ENCODE peak calls at places on chromosomes 13 and 19, in four cellular contexts. F, T, K and O are unnamed samples. For H3K9me3, the result is how much of the 10 kb centered on the place peaks cover.

GRCh38 chr13:45350152-45350551 is 9.2 kb upstream of the TPT1 start:
- DNase-seq in F (no peak), T (no peak), K (no peak), O (no peak)

GRCh38 chr13:31081316-31081715 is 80.4 kb downstream of the HSPH1 start:
- DNase-seq in F (no peak), T (no peak), K (no peak), O (no peak)

GRCh38 chr13:114047358-114047881 is 73.5 kb upstream of the C13orf46 start:
- DNase-seq in F (no peak), T (no peak), K (no peak), O (no peak)

GRCh38 chr13:19183676-19184075 is 2.1 kb upstream of the TUBA3C start:
- DNase-seq in F (no peak), T (no peak), K (no peak), O (peak)

GRCh38 chr13:107900775-107901174 is 314.6 kb downstream of the LIG4 start:
- DNase-seq in F (no peak), T (no peak), K (no peak), O (no peak)

GRCh38 chr19:52170863-52171320 is 529 bp downstream of the ZNF836 start:
- DNase-seq in F (peak), T (peak), K (no peak), O (no peak)

GRCh38 chr13:111974065-111974640 is 92.8 kb upstream of the SOX1 start:
- DNase-seq in F (no peak), T (no peak), K (no peak), O (no peak)

GRCh38 chr19:17669419-17669818 is 18.7 kb downstream of the UNC13A start:
- DNase-seq in F (no peak), T (no peak), K (no peak), O (no peak)

GRCh38 chr19:50906217-50906616 is 5.0 kb downstream of the KLK4 start:
- DNase-seq in F (no peak), T (no peak), K (no peak), O (peak)

GRCh38 chr19:55353803-55354697 is 469 bp downstream of the COX6B2 start:
- DNase-seq in F (peak), T (peak), K (peak), O (peak)

GRCh38 chr13:111847964-111848363 is 219.0 kb upstream of the SOX1 start:
- DNase-seq in F (no peak), T (no peak), K (no peak), O (no peak)

GRCh38 chr19:18433039-18433691 is 4.8 kb downstream of the ISYNA1 start:
- DNase-seq in F (peak), T (peak), K (no peak), O (no peak)

GRCh38 chr19:7550987-7551761 is 15.7 kb downstream of the PNPLA6 start:
- DNase-seq in F (peak), T (no peak), K (peak), O (peak)

GRCh38 chr13:43157796-43158195 is 134.4 kb downstream of the DNAJC15 start:
- DNase-seq in F (no peak), T (no peak), K (no peak), O (no peak)

GRCh38 chr13:25059166-25059565 is 36.8 kb upstream of the PABPC3 start:
- DNase-seq in F (no peak), T (no peak), K (no peak), O (no peak)

GRCh38 chr19:18798384-18799352 is 7.6 kb upstream of the COMP start:
- DNase-seq in F (peak), T (no peak), K (no peak), O (no peak)

GRCh38 chr19:33505168-33505567 is 16.4 kb downstream of the PEPD start:
- DNase-seq in F (no peak), T (no peak), K (no peak), O (no peak)

GRCh38 chr13:37306778-37307544 is 201.5 kb upstream of the CSNK1A1L start:
- DNase-seq in F (no peak), T (no peak), K (no peak), O (no peak)

GRCh38 chr19:48798937-48799336 is 11.9 kb downstream of the BCAT2 start:
- DNase-seq in F (no peak), T (no peak), K (no peak), O (no peak)

GRCh38 chr19:17967258-17968051 is 548 bp downstream of the KCNN1 start:
- DNase-seq in F (no peak), T (no peak), K (no peak), O (no peak)

GRCh38 chr13:76836311-76836710 is 49.9 kb downstream of the KCTD12 start:
- DNase-seq in F (no peak), T (no peak), K (no peak), O (no peak)

GRCh38 chr19:48685583-48685982 is 10.2 kb upstream of the FUT2 start:
- DNase-seq in F (no peak), T (no peak), K (no peak), O (no peak)

GRCh38 chr19:35905178-35905727 is 2.8 kb downstream of the TYROBP start:
- DNase-seq in F (no peak), T (no peak), K (no peak), O (no peak)

GRCh38 chr13:78958019-78958418 is 299.1 kb upstream of the OBI1 start:
- DNase-seq in F (no peak), T (no peak), K (no peak), O (no peak)

GRCh38 chr13:59835569-59835968 is 328.2 kb downstream of the DIAPH3 start:
- DNase-seq in F (no peak), T (no peak), K (no peak), O (no peak)

GRCh38 chr13:36530050-36530789 is 97.9 kb downstream of the CCNA1 start:
- DNase-seq in F (no peak), T (no peak), K (no peak), O (peak)

GRCh38 chr19:16470911-16471811 is 609 bp downstream of the EPS15L1 start:
- DNase-seq in F (no peak), T (peak), K (no peak), O (no peak)

GRCh38 chr19:40539070-40539469 is 37.6 kb upstream of the SHKBP1 start:
- DNase-seq in F (no peak), T (no peak), K (no peak), O (no peak)

GRCh38 chr13:93290503-93290902 is 63.9 kb downstream of the GPC6 start:
- DNase-seq in F (no peak), T (no peak), K (no peak), O (no peak)

GRCh38 chr13:93190006-93190405 is 36.6 kb upstream of the GPC6 start:
- DNase-seq in F (no peak), T (no peak), K (no peak), O (peak)

GRCh38 chr13:33927315-33927714 is 109.4 kb downstream of the RFC3 start:
- DNase-seq in F (peak), T (no peak), K (no peak), O (no peak)

GRCh38 chr19:45558399-45558878 is 26.2 kb downstream of the OPA3 start:
- DNase-seq in F (no peak), T (no peak), K (peak), O (peak)

GRCh38 chr19:961866-962620 is 22.1 kb upstream of the WDR18 start:
- DNase-seq in F (no peak), T (no peak), K (no peak), O (no peak)

GRCh38 chr19:17286263-17286662 is 4.6 kb downstream of the ANKLE1 start:
- DNase-seq in F (no peak), T (no peak), K (no peak), O (no peak)

GRCh38 chr13:24279267-24279666 is 30.1 kb upstream of the C1QTNF9 start:
- DNase-seq in F (no peak), T (no peak), K (no peak), O (no peak)

GRCh38 chr13:47039106-47039505 is 142.3 kb upstream of the HTR2A start:
- DNase-seq in F (no peak), T (no peak), K (no peak), O (no peak)

GRCh38 chr13:95569966-95570365 is 17.4 kb downstream of the CLDN10 start:
- DNase-seq in F (no peak), T (no peak), K (no peak), O (no peak)

GRCh38 chr13:95564948-95565347 is 12.4 kb downstream of the CLDN10 start:
- DNase-seq in F (no peak), T (no peak), K (no peak), O (no peak)

GRCh38 chr13:95571941-95572340 is 19.4 kb downstream of the CLDN10 start:
- DNase-seq in F (no peak), T (no peak), K (no peak), O (no peak)

GRCh38 chr13:95564091-95564490 is 11.6 kb downstream of the CLDN10 start:
- DNase-seq in F (no peak), T (no peak), K (no peak), O (no peak)

DNA sequence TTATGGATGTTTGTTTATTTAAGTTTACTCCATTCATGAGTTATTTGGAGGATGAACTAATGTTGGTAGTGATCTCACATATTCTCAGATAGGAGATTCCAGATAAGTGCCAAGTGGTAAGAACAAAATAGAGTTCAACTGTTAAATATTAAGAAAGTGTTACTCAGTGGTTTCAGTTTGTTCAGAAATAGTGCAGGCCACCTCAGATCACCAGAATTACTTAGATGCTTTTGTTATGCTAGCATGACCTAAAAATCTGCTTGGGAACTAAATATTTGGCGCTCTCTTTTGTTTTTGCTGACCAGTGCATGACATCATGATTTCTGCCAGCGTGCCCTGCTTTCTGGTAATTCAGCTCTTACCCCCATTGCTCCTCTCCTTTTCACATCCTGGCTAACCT is 15.6 kb downstream of the CLDN10 start:
- DNase-seq in F (no peak), T (no peak), K (no peak), O (no peak)
- TF ChIP-seq CTCF in F (no peak), T (no peak), K (no peak), O (no peak)

DNA sequence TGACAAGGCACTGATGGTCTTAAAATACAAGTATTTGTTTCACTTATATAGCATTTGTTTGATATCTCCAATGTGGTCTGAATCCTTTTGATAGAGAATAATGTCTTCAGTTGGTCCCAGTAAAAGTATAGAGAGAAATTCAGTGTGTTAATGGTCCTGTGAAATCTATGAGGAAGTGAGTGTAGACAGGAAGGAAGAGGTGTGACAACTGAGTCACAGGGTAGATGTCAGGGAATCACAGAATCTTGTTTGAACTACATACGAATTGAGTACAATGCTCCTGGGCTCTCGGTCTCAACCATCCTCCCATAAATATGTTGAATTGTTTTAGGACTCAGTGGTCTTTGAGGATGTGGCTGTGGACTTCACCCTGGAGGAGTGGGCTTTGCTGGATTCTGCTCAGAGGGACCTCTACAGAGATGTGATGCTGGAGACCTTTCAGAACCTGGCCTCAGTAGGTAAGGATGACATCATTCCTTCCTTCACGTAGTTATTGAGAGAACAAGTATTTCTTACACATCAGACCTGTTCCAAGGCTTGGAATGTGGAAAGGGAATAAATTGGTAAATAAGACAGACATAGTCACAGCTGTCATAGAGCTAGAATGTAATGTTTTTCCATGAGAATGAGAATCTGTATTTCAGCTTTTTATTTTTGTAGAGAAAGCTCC is 9.1 kb downstream of the ZNF555 start:
- DNase-seq in F (no peak), T (no peak), K (no peak), O (no peak)
- H3K9me3 ChIP-seq in F (under half), T (under half), K (under half), O (under half)

GRCh38 chr13:101627556-101627943 is 175.1 kb downstream of the ITGBL1 start:
- DNase-seq in F (no peak), T (no peak), K (no peak), O (no peak)
- TF ChIP-seq POLR2AphosphoS5 in F (no peak), T (no peak), K (no peak), O (no peak)

GRCh38 chr13:104320446-104320845 is 1254.2 kb upstream of the SLC10A2 start:
- DNase-seq in F (no peak), T (no peak), K (no peak), O (no peak)

GRCh38 chr13:104314926-104315535 is 1248.8 kb upstream of the SLC10A2 start:
- DNase-seq in F (no peak), T (no peak), K (no peak), O (no peak)

GRCh38 chr13:104315606-104316005 is 1249.4 kb upstream of the SLC10A2 start:
- DNase-seq in F (no peak), T (no peak), K (peak), O (no peak)

GRCh38 chr13:104321756-104322155 is 1255.5 kb upstream of the SLC10A2 start:
- DNase-seq in F (no peak), T (no peak), K (no peak), O (no peak)

DNA sequence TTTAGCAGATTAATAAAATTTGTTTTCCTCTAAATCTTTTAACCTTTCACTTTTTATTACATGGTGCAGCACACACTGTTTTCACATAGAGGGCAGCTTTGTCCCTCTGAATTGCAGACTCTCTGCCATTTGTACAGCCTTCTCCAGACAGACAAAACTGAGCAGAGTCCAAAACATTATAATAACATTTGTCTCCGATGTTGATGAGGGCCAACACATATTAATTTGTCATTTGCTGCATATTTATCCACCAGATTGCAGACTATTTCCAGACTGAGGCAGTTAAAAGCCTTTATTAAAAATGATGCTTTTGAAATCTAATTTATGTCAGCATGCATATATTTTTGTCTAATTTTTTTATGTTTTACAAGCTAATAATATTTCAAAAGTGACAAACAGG is 1251.9 kb upstream of the SLC10A2 start:
- DNase-seq in F (no peak), T (no peak), K (peak), O (no peak)
- TF ChIP-seq CTCF in F (no peak), T (no peak), K (peak), O (peak)

GRCh38 chr19:12527034-12527836 is 24.0 kb downstream of the ZNF564 start:
- DNase-seq in F (no peak), T (no peak), K (no peak), O (no peak)
- H3K9me3 ChIP-seq in F (half or more), T (half or more), K (half or more), O (under half)

GRCh38 chr19:5680083-5680436 is 256 bp downstream of the MICOS13 start:
- DNase-seq in F (peak), T (no peak), K (no peak), O (no peak)
- TF ChIP-seq POLR2AphosphoS5 in F (no peak), T (no peak), K (no peak), O (no peak)

DNA sequence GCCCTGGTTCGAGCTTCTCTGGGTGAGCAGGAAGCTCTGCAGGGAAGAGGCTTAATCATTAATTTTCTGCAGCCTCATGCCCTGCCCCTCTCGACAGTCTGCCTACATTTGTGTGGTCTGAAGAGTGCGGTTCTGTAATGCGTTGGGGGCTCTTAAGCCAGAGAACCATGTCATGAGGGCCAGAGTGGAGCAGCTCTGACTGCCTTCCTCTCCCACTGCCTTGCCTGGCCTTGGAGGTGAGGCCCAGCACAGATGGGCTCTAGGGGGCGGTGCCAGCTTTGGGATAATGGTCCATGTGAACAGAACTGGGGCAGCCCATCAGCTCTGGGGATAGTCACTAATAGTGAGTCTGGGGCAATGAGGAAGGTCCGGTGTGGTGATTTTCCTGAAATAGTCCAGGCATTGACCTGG is 5.7 kb downstream of the FGF9 start:
- DNase-seq in F (peak), T (no peak), K (no peak), O (no peak)
- TF ChIP-seq CTCF in F (no peak), T (no peak), K (peak), O (no peak)

DNA sequence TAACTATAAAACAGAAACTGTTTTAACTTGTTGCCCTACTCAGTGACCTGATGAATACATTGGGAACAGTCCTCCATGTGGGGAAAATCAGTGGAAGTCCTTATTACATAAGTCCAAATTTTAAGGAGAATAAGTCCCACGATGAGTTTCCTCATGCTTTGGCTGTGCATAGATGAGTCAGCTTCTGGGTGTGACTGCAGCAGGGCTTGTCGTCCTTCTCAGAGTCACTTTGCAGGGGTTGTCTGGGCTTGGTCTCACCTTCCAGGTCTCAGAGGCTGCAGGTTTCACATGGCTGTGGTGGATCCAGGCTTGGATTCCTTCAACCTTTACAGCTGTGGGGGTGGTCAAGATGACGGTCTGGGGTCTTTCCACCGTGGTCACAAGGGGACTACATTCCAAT is 85.6 kb downstream of the SLC25A15 start:
- DNase-seq in F (no peak), T (no peak), K (no peak), O (no peak)
- H3K9me3 ChIP-seq in F (under half), T (under half), K (under half), O (under half)

GRCh38 chr13:26601669-26602068 is 44.2 kb downstream of the WASF3 start:
- DNase-seq in F (no peak), T (no peak), K (no peak), O (no peak)
- TF ChIP-seq POLR2AphosphoS5 in F (no peak), T (no peak), K (no peak), O (no peak)